ENCODE peak calls at places on chromosomes 4 and X, in ten cellular contexts. J, N, B, C, A, V, F, W, X and T are unnamed samples.

GRCh38 chr4:185638548-185639301 is 103.4 kb upstream of the PDLIM3 start:
- DNase-seq in J (no peak), N (no peak), B (no peak), C (no peak), A (no peak), V (peak), F (no peak), W (no peak), X (no peak), T (no peak)

GRCh38 chr4:101693842-101694398 is 96.6 kb upstream of the BANK1 start:
- DNase-seq in J (peak), N (peak), B (no peak), C (no peak), A (no peak), V (no peak), F (no peak), W (no peak), X (no peak), T (no peak)

GRCh38 chrX:43706786-43707185 is 50.7 kb downstream of the MAOA start:
- DNase-seq in J (no peak), N (no peak), B (no peak), C (no peak), A (no peak), V (no peak), F (no peak), W (no peak), X (peak), T (no peak)

GRCh38 chr4:79872738-79873137 is 200.3 kb downstream of the ANTXR2 start:
- DNase-seq in J (no peak), N (no peak), B (no peak), C (no peak), A (no peak), V (no peak), F (no peak), W (no peak), X (no peak), T (no peak)

GRCh38 chr4:149102765-149103164 is 660.6 kb upstream of the NR3C2 start:
- DNase-seq in J (no peak), N (no peak), B (no peak), C (no peak), A (no peak), V (peak), F (no peak), W (no peak), X (no peak), T (no peak)

GRCh38 chr4:44025376-44026020 is 423.1 kb downstream of the KCTD8 start:
- DNase-seq in J (no peak), N (no peak), B (no peak), C (no peak), A (no peak), V (no peak), F (no peak), W (no peak), X (no peak), T (no peak)

GRCh38 chr4:105895324-105895608 is at the start of gene NPNT:
- DNase-seq in J (no peak), N (peak), B (no peak), C (no peak), A (peak), V (no peak), F (no peak), W (peak), X (no peak), T (peak)

GRCh38 chrX:437636-438390 is 51.1 kb upstream of the PPP2R3B start:
- DNase-seq in J (no peak), N (peak), B (no peak), C (no peak), A (no peak), V (no peak), F (no peak), W (no peak), X (no peak), T (no peak)

GRCh38 chr4:24163314-24163713 is 273.5 kb upstream of the PPARGC1A start:
- DNase-seq in J (no peak), N (no peak), B (no peak), C (no peak), A (no peak), V (no peak), F (no peak), W (no peak), X (no peak), T (no peak)

GRCh38 chr4:42708625-42709024 is 51.7 kb upstream of the ATP8A1 start:
- DNase-seq in J (no peak), N (no peak), B (no peak), C (no peak), A (no peak), V (no peak), F (no peak), W (no peak), X (no peak), T (no peak)

GRCh38 chr4:133483600-133484246 is 334.6 kb downstream of the PCDH10 start:
- DNase-seq in J (no peak), N (no peak), B (peak), C (no peak), A (no peak), V (no peak), F (no peak), W (no peak), X (peak), T (no peak)

GRCh38 chr4:31660916-31661315 is 940.7 kb downstream of the PCDH7 start:
- DNase-seq in J (no peak), N (no peak), B (no peak), C (no peak), A (no peak), V (no peak), F (no peak), W (no peak), X (no peak), T (no peak)

GRCh38 chr4:3371581-3372001 is 70.2 kb upstream of the HGFAC start:
- DNase-seq in J (no peak), N (no peak), B (peak), C (no peak), A (no peak), V (no peak), F (no peak), W (no peak), X (no peak), T (no peak)

GRCh38 chr4:53914313-53915016 is 149.9 kb downstream of the CHIC2 start:
- DNase-seq in J (no peak), N (no peak), B (no peak), C (no peak), A (no peak), V (peak), F (no peak), W (no peak), X (peak), T (no peak)

GRCh38 chr4:180028682-180029081 is 2214.5 kb upstream of the TENM3 start:
- DNase-seq in J (peak), N (no peak), B (peak), C (no peak), A (no peak), V (no peak), F (no peak), W (peak), X (no peak), T (peak)

GRCh38 chr4:140637836-140638235 is 69.1 kb upstream of the UCP1 start:
- DNase-seq in J (peak), N (peak), B (peak), C (peak), A (no peak), V (peak), F (no peak), W (peak), X (no peak), T (no peak)

GRCh38 chr4:111780965-111781364 is 364.3 kb upstream of the FAM241A start:
- DNase-seq in J (no peak), N (no peak), B (no peak), C (no peak), A (no peak), V (no peak), F (no peak), W (no peak), X (no peak), T (no peak)

GRCh38 chr4:2290974-2291704 is 29.2 kb upstream of the MXD4 start:
- DNase-seq in J (peak), N (peak), B (no peak), C (peak), A (no peak), V (no peak), F (peak), W (no peak), X (no peak), T (peak)

GRCh38 chrX:32408389-32408788 is 803.0 kb downstream of the DMD start:
- DNase-seq in J (peak), N (peak), B (no peak), C (peak), A (no peak), V (no peak), F (no peak), W (no peak), X (no peak), T (no peak)

GRCh38 chrX:109393859-109394258 is 88.0 kb downstream of the GUCY2F start:
- DNase-seq in J (no peak), N (no peak), B (peak), C (no peak), A (no peak), V (no peak), F (no peak), W (no peak), X (no peak), T (no peak)

GRCh38 chr4:159594576-159594975 is 491.7 kb downstream of the RAPGEF2 start:
- DNase-seq in J (no peak), N (no peak), B (no peak), C (no peak), A (no peak), V (no peak), F (no peak), W (no peak), X (no peak), T (no peak)

GRCh38 chr4:3462790-3463415 is at the start of gene DOK7:
- DNase-seq in J (no peak), N (no peak), B (no peak), C (no peak), A (no peak), V (peak), F (no peak), W (no peak), X (no peak), T (no peak)

GRCh38 chr4:53558981-53559620 is 32.2 kb downstream of the LNX1 start:
- DNase-seq in J (no peak), N (no peak), B (no peak), C (no peak), A (no peak), V (no peak), F (no peak), W (no peak), X (no peak), T (no peak)

GRCh38 chrX:132651411-132652086 is 162.7 kb upstream of the MBNL3 start:
- DNase-seq in J (no peak), N (no peak), B (peak), C (no peak), A (no peak), V (peak), F (no peak), W (no peak), X (no peak), T (no peak)

GRCh38 chrX:150567645-150568319 is 639 bp upstream of the MTM1 start:
- DNase-seq in J (no peak), N (no peak), B (no peak), C (no peak), A (no peak), V (no peak), F (no peak), W (no peak), X (no peak), T (no peak)

GRCh38 chr4:182297659-182298058 is 54.5 kb downstream of the TENM3 start:
- DNase-seq in J (no peak), N (no peak), B (peak), C (no peak), A (no peak), V (peak), F (no peak), W (no peak), X (no peak), T (no peak)

GRCh38 chr4:182022899-182023298 is 220.3 kb upstream of the TENM3 start:
- DNase-seq in J (no peak), N (no peak), B (no peak), C (no peak), A (no peak), V (no peak), F (no peak), W (no peak), X (no peak), T (no peak)

GRCh38 chr4:94976371-94977011 is 218.7 kb downstream of the BMPR1B start:
- DNase-seq in J (no peak), N (no peak), B (no peak), C (no peak), A (no peak), V (peak), F (no peak), W (no peak), X (peak), T (no peak)

GRCh38 chr4:133149364-133149695 is 236 bp downstream of the PCDH10 start:
- DNase-seq in J (no peak), N (no peak), B (no peak), C (no peak), A (no peak), V (no peak), F (no peak), W (no peak), X (no peak), T (no peak)

GRCh38 chr4:89765966-89766365 is 71.0 kb downstream of the SNCA start:
- DNase-seq in J (no peak), N (no peak), B (no peak), C (no peak), A (no peak), V (peak), F (no peak), W (no peak), X (peak), T (no peak)

GRCh38 chrX:149937881-149938426 is 337 bp downstream of the EOLA2 start:
- DNase-seq in J (no peak), N (no peak), B (no peak), C (peak), A (peak), V (no peak), F (no peak), W (no peak), X (peak), T (peak)